ENCODE peak calls at places on chromosomes 11 and 22, in nine cellular contexts. X is KBM-7, D is amniotic stem cell, Q is right lobe of liver, Y is nephron progenitor cell, O is EH, A is GM04503, U is T47D, J is KG1. F is an unnamed sample.

GRCh38 chr11:103849366-103849765 is 187.1 kb upstream of the DDI1 start:
- DNase-seq in D (no peak), A (no peak), Y (no peak), O (no peak), Q (no peak), X (no peak), J (no peak), U (no peak), F (no peak)

GRCh38 chr11:9170450-9170849 is 79.1 kb upstream of the SCUBE2 start:
- DNase-seq in U (no peak), A (no peak), D (peak; percentile 36), J (no peak), Q (no peak), O (peak; percentile 55), X (no peak), Y (no peak), F (no peak)

GRCh38 chr11:2541881-2542361 is 97.1 kb downstream of the KCNQ1 start:
- DNase-seq in U (no peak), Q (peak; percentile 85), Y (no peak), D (no peak), A (no peak), X (no peak), O (no peak), J (no peak), F (no peak)

GRCh38 chr22:33314316-33314715 is 256.1 kb upstream of the SYN3 start:
- DNase-seq in U (no peak), A (no peak), X (no peak), J (no peak), O (no peak), D (no peak), Q (no peak), Y (no peak), F (no peak)

GRCh38 chr22:49673048-49673447 is 154.6 kb downstream of the BRD1 start:
- DNase-seq in J (no peak), O (no peak), Q (no peak), Y (no peak), U (no peak), X (no peak), D (no peak), A (no peak), F (no peak)

GRCh38 chr11:127800989-127801688 is 786.2 kb downstream of the ETS1 start:
- DNase-seq in Y (no peak), X (no peak), J (no peak), U (no peak), D (no peak), O (no peak), Q (no peak), A (no peak), F (no peak)

GRCh38 chr11:14969922-14970323 is 2.2 kb downstream of the CALCA start:
- DNase-seq in O (peak; percentile 32), U (no peak), Q (no peak), Y (peak; percentile 88), D (no peak), J (no peak), X (peak; percentile 57), A (no peak), F (no peak)

GRCh38 chr22:44424131-44424711 is 73.8 kb downstream of the RTL6 start:
- DNase-seq in Q (peak; percentile 8), O (no peak), X (no peak), J (no peak), U (no peak), A (no peak), D (no peak), Y (no peak), F (no peak)

GRCh38 chr22:23888615-23889401 is 5.4 kb upstream of the MIF start:
- DNase-seq in J (no peak), O (peak; percentile 44), U (peak; percentile 32), Q (no peak), A (no peak), Y (no peak), D (no peak), X (peak; percentile 23), F (no peak)

GRCh38 chr11:118098996-118099837 is 12.5 kb upstream of the SMIM35 start:
- DNase-seq in Y (peak; percentile 50), X (no peak), Q (no peak), U (no peak), J (no peak), D (no peak), O (no peak), A (no peak), F (no peak)

GRCh38 chr22:43442386-43443060 is 30.7 kb downstream of the MPPED1 start:
- DNase-seq in Y (no peak), J (no peak), D (no peak), Q (no peak), A (no peak), X (no peak), O (no peak), U (no peak), F (no peak)

GRCh38 chr11:130675456-130675855 is 227.0 kb downstream of the ADAMTS15 start:
- DNase-seq in X (no peak), Y (peak; percentile 21), J (no peak), D (no peak), Q (no peak), A (no peak), U (no peak), O (peak; percentile 69), F (no peak)

F was measured in upper lobe of left lung.